ENCODE peak calls at places on chromosomes 5 and 9, in four cellular contexts. U is HFFc6, X is psoas muscle, Q is cardiac fibroblast. W is an unnamed sample.

GRCh38 chr5:146388418-146388817 is 49.8 kb downstream of the POU4F3 start:
- DNase-seq in U (peak), X (no peak), Q (peak), W (no peak)

GRCh38 chr5:54655266-54655665 is 137.7 kb downstream of the SNX18 start:
- DNase-seq in U (no peak), Q (no peak), X (no peak), W (no peak)

GRCh38 chr9:137671721-137672120 is 52.9 kb downstream of the EHMT1 start:
- DNase-seq in X (no peak), Q (no peak), U (no peak), W (no peak)

GRCh38 chr5:38249286-38249685 is 9.1 kb upstream of the EGFLAM start:
- DNase-seq in X (no peak), U (no peak), Q (no peak), W (no peak)

GRCh38 chr5:60183881-60184280 is 290.4 kb upstream of the PDE4D start:
- DNase-seq in X (no peak), Q (no peak), U (no peak), W (no peak)

GRCh38 chr9:567128-567745 is 274.3 kb upstream of the DMRT1 start:
- DNase-seq in X (no peak), U (no peak), Q (no peak), W (peak)

GRCh38 chr5:72188176-72188575 is 80.9 kb downstream of the MAP1B start:
- DNase-seq in X (no peak), U (no peak), Q (no peak), W (no peak)

GRCh38 chr5:69450116-69450515 is 35.2 kb downstream of the MARVELD2 start:
- DNase-seq in Q (peak), U (peak), X (no peak), W (no peak)

GRCh38 chr9:82271099-82271498 is 282.5 kb downstream of the SPATA31D1 start:
- DNase-seq in X (no peak), Q (peak), U (peak), W (no peak)

GRCh38 chr5:28499764-28500290 is 1461.4 kb upstream of the CDH9 start:
- DNase-seq in U (no peak), X (no peak), Q (no peak), W (no peak)

GRCh38 chr5:40879163-40879942 is 29.9 kb upstream of the C7 start:
- DNase-seq in Q (peak), U (peak), X (no peak), W (peak)

GRCh38 chr9:134327671-134328231 is 1.5 kb downstream of the RXRA start:
- DNase-seq in X (peak), Q (no peak), U (no peak), W (no peak)
- TF ChIP-seq CTCF in X (no peak), Q (no peak), U (no peak), W (no peak)

GRCh38 chr5:16456103-16456832 is 9.3 kb downstream of the ZNF622 start:
- DNase-seq in Q (peak), X (peak), U (peak), W (peak)

GRCh38 chr5:16450163-16450562 is 15.4 kb downstream of the ZNF622 start:
- DNase-seq in X (no peak), U (no peak), Q (no peak), W (no peak)

GRCh38 chr5:16454686-16455085 is 10.9 kb downstream of the ZNF622 start:
- DNase-seq in Q (no peak), X (no peak), U (no peak), W (no peak)

GRCh38 chr5:16455670-16456069 is 9.9 kb downstream of the ZNF622 start:
- DNase-seq in U (no peak), Q (peak), X (no peak), W (no peak)

DNA sequence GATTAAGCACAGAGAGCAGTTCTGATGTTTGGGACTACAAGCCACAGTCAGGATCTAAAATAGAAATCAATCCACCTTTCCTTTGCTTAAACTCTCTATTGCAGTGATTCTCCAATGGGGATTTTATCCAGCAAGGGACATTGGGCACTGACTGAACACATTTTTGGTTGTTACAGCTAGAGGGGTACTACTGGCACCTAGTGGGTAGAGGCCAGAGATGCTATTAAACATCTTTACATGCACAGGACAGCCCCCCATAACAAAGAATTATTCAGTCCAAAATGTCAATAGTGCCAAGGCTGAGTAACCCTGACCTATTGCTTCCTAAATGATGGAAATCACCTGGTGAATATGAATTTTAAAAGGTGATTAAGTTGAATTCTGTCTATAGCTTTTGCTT is 12.0 kb downstream of the ZNF622 start:
- DNase-seq in Q (no peak), U (no peak), X (no peak), W (no peak)
- TF ChIP-seq CTCF in Q (no peak), U (no peak), X (no peak), W (no peak)

DNA sequence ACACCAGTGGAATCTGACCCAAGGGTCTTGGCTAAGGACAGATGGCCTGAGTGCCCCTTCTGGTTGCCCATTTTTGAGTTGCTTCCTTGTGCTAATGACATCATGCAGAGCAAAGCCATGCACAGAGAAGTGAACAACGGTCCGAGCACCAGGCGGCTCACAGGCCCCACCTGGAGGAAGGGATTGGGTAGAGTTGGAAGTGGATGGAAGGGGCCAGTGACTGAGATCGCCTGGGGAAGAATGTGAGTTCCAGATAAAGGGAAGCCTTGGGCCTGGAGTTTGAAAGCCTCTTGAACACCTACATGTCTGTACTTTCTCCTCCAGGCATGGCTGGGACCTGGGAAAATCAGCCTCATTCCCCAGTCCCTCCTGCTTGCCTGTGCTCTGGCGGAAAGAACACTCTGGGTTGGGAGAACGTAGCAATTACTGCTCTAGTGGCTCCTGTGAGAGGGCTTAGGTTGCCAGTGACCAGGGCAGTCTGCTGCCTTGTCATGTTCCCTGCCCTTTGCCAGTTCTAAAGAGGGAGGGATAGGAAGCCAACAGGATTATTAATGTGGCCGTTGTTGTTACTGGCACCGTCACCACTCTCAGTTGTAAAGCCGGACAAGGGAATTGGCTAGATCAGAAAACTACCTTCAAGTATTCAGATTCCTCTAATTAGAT is 62.5 kb upstream of the PTPN3 start:
- DNase-seq in U (no peak), Q (no peak), X (peak), W (no peak)
- TF ChIP-seq CTCF in U (peak), Q (no peak), X (peak), W (no peak)

GRCh38 chr5:127572930-127573329 is 55.5 kb downstream of the PRRC1 start:
- DNase-seq in X (no peak), U (no peak), Q (peak), W (peak)
- TF ChIP-seq CTCF in X (no peak), U (peak), Q (peak), W (no peak)

DNA sequence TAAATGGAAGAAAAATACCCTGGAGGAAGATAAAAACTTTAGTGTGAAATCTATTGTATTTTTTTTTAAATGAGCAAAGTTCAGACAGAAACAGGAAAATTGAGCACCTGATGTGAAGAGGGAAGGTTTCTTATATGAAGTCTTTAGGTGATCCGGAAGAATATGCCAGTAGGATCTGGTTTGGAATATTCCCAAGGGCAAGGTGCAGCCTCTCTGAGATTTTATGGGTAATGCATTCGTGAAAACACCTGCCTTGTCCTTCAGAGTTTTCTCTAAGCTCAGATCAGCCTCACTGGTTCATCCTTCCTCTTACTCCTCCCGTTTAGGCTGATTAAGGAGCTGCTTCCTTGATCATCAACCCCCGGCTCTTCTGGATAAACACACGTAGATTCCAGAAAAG is 138.5 kb upstream of the DMAC1 start:
- DNase-seq in Q (no peak), X (no peak), U (no peak), W (no peak)
- TF ChIP-seq CTCF in Q (no peak), X (no peak), U (no peak), W (no peak)

GRCh38 chr5:150523472-150524350 is 15.8 kb downstream of the NDST1 start:
- DNase-seq in X (no peak), U (peak), Q (peak), W (peak)
- TF ChIP-seq CTCF in X (peak), U (peak), Q (peak), W (peak)

GRCh38 chr5:14909369-14909768 is 37.8 kb upstream of the ANKH start:
- DNase-seq in U (no peak), Q (no peak), X (no peak), W (no peak)

GRCh38 chr5:14912206-14912605 is 40.6 kb upstream of the ANKH start:
- DNase-seq in Q (no peak), X (no peak), U (no peak), W (no peak)

GRCh38 chr5:14906628-14907027 is 35.0 kb upstream of the ANKH start:
- DNase-seq in Q (no peak), X (no peak), U (no peak), W (no peak)

GRCh38 chr5:14913141-14913540 is 41.6 kb upstream of the ANKH start:
- DNase-seq in X (no peak), U (peak), Q (peak), W (no peak)

DNA sequence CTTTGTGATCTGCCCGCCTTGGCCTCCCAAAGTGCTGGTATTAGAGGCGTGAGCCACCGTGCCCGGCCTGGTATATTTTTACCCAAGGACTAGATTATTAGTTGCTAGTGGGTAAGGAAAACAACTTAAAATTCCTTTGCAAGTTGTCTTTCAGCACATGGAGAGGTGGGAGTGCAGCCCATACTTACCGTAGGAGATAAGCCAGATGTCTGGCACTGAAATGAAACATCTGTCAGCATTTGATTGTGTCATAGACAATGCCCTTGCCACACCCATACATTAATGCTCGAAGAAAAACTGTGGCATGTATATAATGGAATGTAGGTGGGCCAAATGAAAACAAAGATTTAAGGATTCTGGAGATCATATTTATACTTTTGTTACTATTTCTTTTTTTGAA is 36.6 kb upstream of the ANKH start:
- DNase-seq in X (no peak), U (no peak), Q (peak), W (no peak)
- TF ChIP-seq CTCF in X (no peak), U (no peak), Q (no peak), W (no peak)

GRCh38 chr5:134511796-134512660 is 13.4 kb upstream of the JADE2 start:
- DNase-seq in X (peak), U (peak), Q (peak), W (no peak)
- TF ChIP-seq CTCF in X (peak), U (peak), Q (no peak), W (no peak)

GRCh38 chr9:74577956-74578355 is 80.8 kb downstream of the RORB start:
- DNase-seq in Q (peak), U (no peak), X (no peak), W (no peak)
- TF ChIP-seq CTCF in Q (peak), U (peak), X (peak), W (no peak)

GRCh38 chr5:31250201-31250600 is 56.7 kb downstream of the CDH6 start:
- DNase-seq in U (no peak), Q (no peak), X (no peak), W (no peak)

GRCh38 chr5:31251032-31251431 is 57.5 kb downstream of the CDH6 start:
- DNase-seq in U (no peak), Q (no peak), X (no peak), W (no peak)
- TF ChIP-seq CTCF in U (no peak), Q (no peak), X (no peak), W (no peak)